ENCODE peak calls at places on chromosomes 5 and 9, in four cellular contexts. W is CD4-positive, alpha-beta T cell; R is upper lobe of right lung; L is osteoblast. C is an unnamed sample.

GRCh38 chr5:15612915-15613635 is 113.1 kb downstream of the FBXL7 start:
- DNase-seq in W (no peak), R (no peak), L (no peak), C (no peak)

GRCh38 chr9:128043467-128043868 is 23.7 kb downstream of the NAIF1 start:
- DNase-seq in W (no peak), R (no peak), L (no peak), C (no peak)

GRCh38 chr5:155008669-155009068 is 4.9 kb upstream of the KIF4B start:
- DNase-seq in W (no peak), R (no peak), L (no peak), C (no peak)

GRCh38 chr5:55338810-55339243 is 31.0 kb downstream of the MTREX start:
- DNase-seq in W (no peak), R (no peak), L (no peak), C (no peak)

GRCh38 chr9:101468116-101468515 is 32.5 kb upstream of the ALDOB start:
- DNase-seq in W (no peak), R (no peak), L (no peak), C (no peak)

GRCh38 chr5:154997746-154998145 is 15.8 kb upstream of the KIF4B start:
- DNase-seq in W (no peak), R (no peak), L (no peak), C (no peak)

GRCh38 chr5:7856855-7857254 is 5.9 kb upstream of the CFAP90 start:
- DNase-seq in W (no peak), R (no peak), L (peak; percentile 72), C (peak; percentile 14)

GRCh38 chr5:95759634-95760033 is 28.5 kb downstream of the RHOBTB3 start:
- DNase-seq in W (no peak), R (no peak), L (no peak), C (no peak)

GRCh38 chr5:88952344-88952743 is 69.4 kb upstream of the MEF2C start:
- DNase-seq in W (no peak), R (no peak), L (no peak), C (no peak)

GRCh38 chr9:132543960-132544359 is 38.4 kb upstream of the BARHL1 start:
- DNase-seq in W (no peak), R (no peak), L (no peak), C (no peak)

GRCh38 chr9:93684806-93685553 is 108.6 kb downstream of the PHF2 start:
- DNase-seq in W (no peak), R (peak; percentile 29), L (no peak), C (no peak)

GRCh38 chr9:131539223-131539923 is 6.0 kb upstream of the PRRT1B start:
- DNase-seq in W (peak; percentile 14), R (no peak), L (no peak), C (no peak)

GRCh38 chr9:130897848-130898551 is 1.4 kb upstream of the QRFP start:
- DNase-seq in W (no peak), R (peak; percentile 60), L (peak; percentile 73), C (no peak)

GRCh38 chr5:14063117-14063516 is 80.0 kb upstream of the TRIO start:
- DNase-seq in W (no peak), R (no peak), L (no peak), C (no peak)

GRCh38 chr5:143920772-143921171 is 108.8 kb downstream of the HMHB1 start:
- DNase-seq in W (no peak), R (no peak), L (no peak), C (no peak)

GRCh38 chr9:130042406-130042930 is 521 bp downstream of the FNBP1 start:
- DNase-seq in W (no peak), R (peak; percentile 76), L (peak; percentile 91), C (no peak)

GRCh38 chr5:157820593-157821252 is 38.2 kb downstream of the CLINT1 start:
- DNase-seq in W (no peak), R (no peak), L (no peak), C (peak; percentile 7)

GRCh38 chr5:81717815-81718214 is 33.1 kb downstream of the SSBP2 start:
- DNase-seq in W (no peak), R (no peak), L (no peak), C (no peak)

GRCh38 chr5:135487839-135488514 is 35.8 kb upstream of the TIFAB start:
- DNase-seq in W (no peak), R (no peak), L (no peak), C (no peak)

GRCh38 chr5:105726093-105726492 is 1944.6 kb downstream of the EFNA5 start:
- DNase-seq in W (no peak), R (no peak), L (no peak), C (no peak)

GRCh38 chr5:109645591-109646236 is 44.0 kb upstream of the MAN2A1 start:
- DNase-seq in W (no peak), R (no peak), L (no peak), C (peak; percentile 11)

GRCh38 chr9:137064027-137064879 is 6.1 kb downstream of the SAPCD2 start:
- DNase-seq in W (peak; percentile 49), R (peak; percentile 87), L (peak; percentile 97), C (peak; percentile 79)

GRCh38 chr9:132116583-132116982 is 36.9 kb upstream of the MED27 start:
- DNase-seq in W (no peak), R (no peak), L (no peak), C (no peak)

GRCh38 chr9:95363051-95363841 is 45.7 kb upstream of the FANCC start:
- DNase-seq in W (no peak), R (no peak), L (no peak), C (no peak)

GRCh38 chr5:107669543-107670027 is 1.2 kb downstream of the EFNA5 start:
- DNase-seq in W (no peak), R (peak; percentile 69), L (peak; percentile 92), C (peak; percentile 26)

GRCh38 chr5:107500840-107501239 is 169.9 kb downstream of the EFNA5 start:
- DNase-seq in W (no peak), R (no peak), L (no peak), C (no peak)

DNA sequence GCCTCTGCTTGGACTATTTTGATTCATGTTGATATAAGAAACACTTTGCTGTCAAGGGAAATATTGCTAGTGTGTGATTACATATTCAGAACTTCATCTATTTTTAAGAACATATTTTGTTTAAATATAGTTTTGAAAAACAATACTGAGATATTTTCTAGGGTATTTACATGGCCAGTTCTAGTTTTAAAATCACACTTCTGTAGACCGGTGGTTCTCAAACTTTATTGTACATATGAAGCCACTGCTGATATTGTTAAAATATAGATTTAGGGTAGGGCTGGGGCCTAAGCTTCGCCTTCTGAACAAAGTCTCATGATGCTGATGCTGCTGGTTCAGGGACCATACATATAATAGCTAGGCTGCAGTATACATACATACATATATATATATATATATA is 1000.0 kb downstream of the PTPRD start:
- DNase-seq in W (no peak), R (no peak), L (no peak), C (no peak)
- TF ChIP-seq CTCF in W (no peak), R (no peak), L (no peak), C (no peak)

GRCh38 chr5:78566747-78567449 is 81.7 kb downstream of the LHFPL2 start:
- DNase-seq in W (no peak), R (no peak), L (no peak), C (no peak)
- TF ChIP-seq CTCF in W (no peak), R (no peak), L (no peak), C (no peak)

DNA sequence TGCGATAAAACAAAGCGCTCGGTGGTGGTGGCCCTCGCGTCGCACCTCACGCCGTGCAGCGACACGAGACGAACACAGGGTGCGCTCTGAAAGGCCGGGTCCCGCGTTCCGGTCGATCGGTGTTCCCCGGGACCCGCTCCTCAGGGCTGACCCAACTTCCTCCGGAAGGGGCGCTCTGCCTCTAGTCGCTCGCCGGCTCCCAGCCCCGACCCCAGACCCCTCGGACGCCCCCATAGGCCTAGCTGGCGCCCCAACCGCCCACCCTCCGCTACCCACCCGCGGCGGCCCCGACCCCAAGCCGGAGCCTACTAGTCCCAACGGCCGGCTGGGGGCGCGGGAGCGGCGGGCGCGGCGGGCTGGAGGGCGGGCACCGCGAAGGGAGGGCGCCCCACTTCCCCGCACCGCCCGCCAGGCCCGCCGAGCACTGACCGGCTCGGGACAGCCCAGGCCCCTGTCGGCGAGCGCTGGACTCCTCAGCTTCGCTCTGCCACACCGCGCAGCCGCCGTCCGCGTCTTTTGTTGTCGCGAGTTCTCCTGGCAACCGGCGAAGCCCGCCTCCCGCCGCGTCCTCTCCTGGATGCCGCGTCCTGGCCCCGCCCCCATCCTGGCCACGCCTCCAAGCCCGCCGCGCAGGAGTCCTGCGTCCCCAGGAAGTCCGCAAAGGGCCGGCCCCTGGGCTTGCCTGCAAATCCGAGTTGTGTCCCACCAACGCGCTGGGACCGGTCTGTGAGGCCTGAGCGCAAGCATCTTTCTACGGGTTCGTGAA is at the start of gene KIF27:
- DNase-seq in W (peak; percentile 91), R (peak; percentile 100), L (peak; percentile 99), C (peak; percentile 99)
- TF ChIP-seq CTCF in W (peak; percentile 79), R (peak; percentile 46), L (peak; percentile 20), C (peak; percentile 67)

GRCh38 chr5:128155793-128156192 is 72.2 kb downstream of the SLC12A2 start:
- DNase-seq in W (no peak), R (no peak), L (no peak), C (no peak)
- TF ChIP-seq CTCF in W (no peak), R (no peak), L (no peak), C (no peak)

DNA sequence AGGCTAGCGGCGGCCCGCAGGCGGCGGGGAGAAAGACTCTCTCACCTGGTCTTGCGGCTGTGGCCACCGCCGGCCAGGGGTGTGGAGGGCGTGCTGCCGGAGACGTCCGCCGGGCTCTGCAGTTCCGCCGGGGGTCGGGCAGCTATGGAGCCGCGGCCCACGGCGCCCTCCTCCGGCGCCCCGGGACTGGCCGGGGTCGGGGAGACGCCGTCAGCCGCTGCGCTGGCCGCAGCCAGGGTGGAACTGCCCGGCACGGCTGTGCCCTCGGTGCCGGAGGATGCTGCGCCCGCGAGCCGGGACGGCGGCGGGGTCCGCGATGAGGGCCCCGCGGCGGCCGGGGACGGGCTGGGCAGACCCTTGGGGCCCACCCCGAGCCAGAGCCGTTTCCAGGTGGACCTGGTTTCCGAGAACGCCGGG is 253 bp downstream of the SLC12A2 start:
- DNase-seq in W (no peak), R (no peak), L (peak; percentile 93), C (peak; percentile 63)
- TF ChIP-seq CTCF in W (no peak), R (peak; percentile 37), L (no peak), C (peak; percentile 43)

GRCh38 chr5:172739385-172739784 is 31.6 kb downstream of the DUSP1 start:
- DNase-seq in W (no peak), R (no peak), L (no peak), C (no peak)

GRCh38 chr5:172733974-172734346 is 37.0 kb downstream of the DUSP1 start:
- DNase-seq in W (no peak), R (no peak), L (no peak), C (no peak)

GRCh38 chr5:172735141-172735831 is 35.7 kb downstream of the DUSP1 start:
- DNase-seq in W (no peak), R (no peak), L (no peak), C (no peak)

GRCh38 chr5:172733179-172733973 is 37.6 kb downstream of the DUSP1 start:
- DNase-seq in W (no peak), R (peak; percentile 84), L (peak; percentile 96), C (no peak)

GRCh38 chr5:172736524-172737135 is 34.4 kb downstream of the DUSP1 start:
- DNase-seq in W (no peak), R (no peak), L (no peak), C (no peak)
- TF ChIP-seq CTCF in W (no peak), R (no peak), L (no peak), C (no peak)